ENCODE peak calls at places on chromosomes 12 and 14, in four cellular contexts. R, T, K and E are unnamed samples.

GRCh38 chr12:13661005-13661887 is 320.2 kb downstream of the GRIN2B start:
- DNase-seq in R (peak; percentile 28), T (peak; percentile 3), K (peak; percentile 47), E (peak; percentile 44)

GRCh38 chr12:79925492-79925891 is 9.4 kb downstream of the PPP1R12A start:
- DNase-seq in R (no peak), T (no peak), K (no peak), E (no peak)

GRCh38 chr14:101591582-101591981 is 30.3 kb downstream of the DIO3 start:
- DNase-seq in R (no peak), T (no peak), K (no peak), E (no peak)

GRCh38 chr12:50948798-50949197 is 3.5 kb upstream of the HIGD1C start:
- DNase-seq in R (no peak), T (no peak), K (peak; percentile 19), E (no peak)

GRCh38 chr12:119008691-119009221 is 27.4 kb downstream of the SRRM4 start:
- DNase-seq in R (no peak), T (no peak), K (no peak), E (no peak)

GRCh38 chr12:119208626-119209061 is 29.9 kb downstream of the HSPB8 start:
- DNase-seq in R (no peak), T (no peak), K (peak; percentile 38), E (no peak)

GRCh38 chr14:65002586-65003210 is 16.0 kb downstream of the FNTB start:
- DNase-seq in R (no peak), T (no peak), K (peak; percentile 48), E (no peak)

GRCh38 chr12:105204916-105205315 is 31.1 kb downstream of the APPL2 start:
- DNase-seq in R (no peak), T (no peak), K (peak; percentile 84), E (peak; percentile 58)

DNA sequence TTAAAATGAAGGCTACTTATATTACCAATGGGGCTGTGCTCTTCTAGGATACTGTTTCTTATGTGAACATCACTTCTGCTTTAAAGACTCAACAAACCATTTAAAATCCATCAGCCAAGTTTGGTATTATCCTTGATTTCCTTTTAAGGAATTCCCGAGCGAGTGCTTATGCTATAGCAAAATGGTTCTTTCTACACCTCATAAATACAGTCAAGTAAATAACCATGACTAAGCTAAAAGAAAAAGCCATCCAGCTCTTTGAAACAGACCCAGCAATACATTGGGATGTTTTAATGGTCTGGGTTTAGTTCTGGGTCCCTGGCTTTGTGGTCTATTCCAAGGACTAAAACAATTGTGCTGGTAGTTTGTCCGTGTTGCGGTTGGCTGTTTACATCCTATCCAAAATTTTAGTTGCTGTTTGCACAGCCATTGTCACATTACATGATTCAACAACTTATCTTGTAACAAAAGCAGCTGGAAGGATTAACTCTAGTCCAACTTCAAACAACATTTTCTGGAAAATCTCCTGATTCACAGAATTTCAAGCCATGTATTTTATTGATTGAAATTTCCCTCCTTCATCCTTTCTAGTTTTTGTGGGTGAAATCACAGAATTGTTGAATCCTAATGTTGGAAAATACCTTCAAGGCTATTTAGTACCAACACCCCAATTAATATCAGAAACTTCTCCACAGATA is 19.7 kb downstream of the KLRB1 start:
- DNase-seq in R (no peak), T (no peak), K (no peak), E (no peak)
- TF ChIP-seq POLR2A in R (no peak), T (no peak), K (no peak), E (no peak)

GRCh38 chr12:108266131-108266530 is 73.0 kb downstream of the CMKLR1 start:
- DNase-seq in R (no peak), T (no peak), K (no peak), E (no peak)

GRCh38 chr12:108270035-108270840 is 68.9 kb downstream of the CMKLR1 start:
- DNase-seq in R (no peak), T (no peak), K (no peak), E (no peak)

GRCh38 chr12:108269224-108269623 is 69.9 kb downstream of the CMKLR1 start:
- DNase-seq in R (no peak), T (no peak), K (no peak), E (no peak)

GRCh38 chr12:108267449-108267848 is 71.7 kb downstream of the CMKLR1 start:
- DNase-seq in R (no peak), T (no peak), K (no peak), E (no peak)

DNA sequence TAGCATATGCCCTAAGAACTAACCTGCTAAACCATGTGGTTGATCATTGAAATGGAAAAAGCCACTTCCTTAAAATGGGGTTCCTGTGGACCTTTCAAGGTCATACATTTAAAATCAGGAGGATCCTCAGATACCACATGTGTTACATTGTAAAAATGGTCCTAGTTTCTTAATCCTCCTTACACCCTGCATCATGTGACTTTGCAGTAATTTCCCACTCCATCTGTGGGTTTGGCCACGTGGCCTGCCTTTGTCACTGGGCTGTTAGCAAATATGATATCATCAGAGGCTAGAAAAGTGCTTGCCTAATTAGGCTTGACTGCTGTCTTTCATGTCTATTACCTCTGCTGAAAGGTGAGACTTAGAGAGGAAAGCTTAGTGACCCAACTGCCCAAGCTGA is 70.7 kb downstream of the CMKLR1 start:
- DNase-seq in R (no peak), T (peak; percentile 15), K (no peak), E (no peak)
- TF ChIP-seq FOS in R (no peak), T (no peak), K (no peak), E (no peak)

DNA sequence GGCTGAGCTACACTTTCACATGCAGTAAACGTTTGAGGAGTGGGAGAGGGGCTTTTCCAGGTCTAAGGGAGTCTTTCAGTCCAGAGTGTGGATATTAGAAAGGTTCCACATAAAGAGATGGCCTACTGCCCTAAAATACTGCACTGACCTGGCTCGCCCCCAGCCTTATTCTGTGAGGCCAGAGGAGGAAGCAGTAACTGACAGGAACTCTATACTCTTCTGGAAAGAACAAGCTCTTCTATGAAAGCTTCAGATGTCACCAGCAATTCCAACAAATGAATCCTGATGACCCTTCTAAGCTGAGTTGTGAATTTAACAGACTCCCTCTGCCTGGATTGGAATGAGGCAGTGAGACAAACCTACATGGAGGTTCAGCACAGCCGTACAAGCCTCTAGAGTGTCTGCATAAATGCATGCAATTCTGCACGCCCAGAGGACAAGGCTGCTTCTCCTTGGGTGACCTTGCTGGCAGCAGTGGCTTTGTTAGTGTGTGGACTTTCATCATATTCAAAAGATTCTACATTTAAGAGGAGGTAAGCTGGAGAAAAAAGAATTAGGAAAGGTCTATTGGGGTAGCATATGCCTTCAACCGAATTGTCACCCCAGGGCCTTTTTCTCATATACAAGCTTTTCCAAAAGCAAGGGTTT is 154.0 kb upstream of the EGLN3 start:
- DNase-seq in R (no peak), T (no peak), K (no peak), E (no peak)
- TF ChIP-seq POLR2A in R (no peak), T (no peak), K (no peak), E (no peak)

DNA sequence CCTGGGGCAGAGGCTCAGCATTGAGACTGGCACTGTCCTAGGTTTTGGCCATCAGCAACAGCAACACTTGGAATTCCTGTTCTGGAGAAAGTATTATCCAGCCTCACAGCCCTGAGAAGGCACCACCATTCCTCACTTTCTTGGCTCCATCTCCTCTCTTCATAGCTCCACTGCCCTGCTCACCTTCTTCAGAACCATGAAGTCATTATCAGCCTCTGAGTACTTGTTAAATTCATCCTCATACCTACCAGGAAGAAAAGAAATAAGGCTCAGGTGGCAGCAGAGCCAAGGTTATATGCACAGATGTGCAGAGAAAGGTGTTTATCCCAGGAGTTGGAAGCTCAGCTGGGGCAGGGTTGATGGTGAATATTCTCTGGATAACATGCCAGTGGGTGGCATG is 25.4 kb downstream of the KRT76 start:
- DNase-seq in R (no peak), T (no peak), K (no peak), E (no peak)
- TF ChIP-seq FOS in R (no peak), T (no peak), K (no peak), E (no peak)

DNA sequence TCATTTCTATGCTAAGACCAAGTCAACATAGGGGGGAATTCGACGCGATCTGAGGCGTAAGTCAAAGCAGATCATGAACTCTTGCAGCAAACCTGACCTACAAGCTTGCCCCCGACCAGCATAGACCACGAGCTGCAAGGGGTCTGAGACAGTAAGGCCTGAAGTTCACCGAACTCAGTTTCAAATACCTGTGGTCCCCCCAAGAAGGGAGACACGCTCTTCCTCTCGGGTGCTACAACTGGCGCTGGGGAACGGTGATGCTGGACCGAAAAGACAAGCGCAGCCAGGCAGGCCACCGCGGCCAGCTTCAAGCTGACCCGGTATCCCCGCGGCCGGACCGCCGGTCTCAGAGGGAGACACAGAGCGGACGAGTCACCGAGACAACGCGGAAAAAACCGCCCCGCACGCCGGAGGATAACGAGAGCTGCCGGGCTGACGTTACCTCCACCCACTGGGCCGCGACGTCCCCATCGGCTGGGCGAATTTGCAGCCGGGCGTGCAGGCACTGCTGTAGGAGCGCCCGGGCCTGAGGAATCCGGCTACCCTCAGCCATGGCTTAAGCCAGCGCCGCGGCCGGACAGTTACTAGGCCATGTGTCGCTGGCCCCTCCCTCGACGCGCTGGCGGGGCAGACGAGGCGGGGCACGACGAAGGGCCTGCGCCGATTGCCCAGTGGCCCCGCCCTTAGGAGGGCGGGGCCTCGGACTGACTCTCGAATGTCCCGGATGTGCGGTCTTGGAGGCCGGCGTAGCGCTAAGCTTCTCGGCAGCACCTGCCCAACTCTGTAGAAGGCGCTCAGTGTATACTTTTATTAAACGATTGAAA is at the start of gene DTD2:
- DNase-seq in R (peak; percentile 92), T (peak; percentile 74), K (peak; percentile 92), E (peak; percentile 95)
- TF ChIP-seq POLR2A in R (peak; percentile 93), T (peak; percentile 95), K (peak; percentile 81), E (peak; percentile 88)

DNA sequence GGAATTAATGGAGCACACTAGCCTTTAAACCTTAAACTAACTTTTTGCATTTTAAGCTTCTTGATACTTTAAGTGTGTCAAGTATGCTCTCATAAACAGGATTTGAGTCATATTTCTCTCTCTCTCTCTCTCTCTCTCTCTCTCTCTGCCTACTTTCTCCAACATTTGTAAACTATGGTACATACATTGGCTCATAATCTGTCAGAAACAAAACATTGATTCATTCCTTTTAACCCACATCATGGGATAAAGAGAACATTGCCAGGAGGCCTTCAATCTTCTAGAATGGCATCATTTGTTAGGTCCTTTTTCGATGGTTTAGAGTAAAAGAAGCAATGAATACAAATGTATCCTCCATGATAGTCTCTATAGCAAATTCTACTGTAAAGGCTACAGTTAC is 81.6 kb upstream of the RERGL start:
- DNase-seq in R (no peak), T (no peak), K (no peak), E (no peak)
- TF ChIP-seq FOS in R (no peak), T (no peak), K (no peak), E (no peak)

GRCh38 chr12:88579941-88580871 is at the start of gene KITLG:
- DNase-seq in R (no peak), T (no peak), K (peak; percentile 87), E (peak; percentile 88)
- TF ChIP-seq POLR2A in R (no peak), T (no peak), K (peak; percentile 98), E (peak; percentile 99)